ENCODE peak calls at places on chromosomes 1 and 21, in eight cellular contexts. G is aorta; D is cardiac muscle cell; Q is left ventricle myocardium inferior; A is lung; I is H1; W is CD8-positive, alpha-beta memory T cell; F is tibial nerve. Z is an unnamed sample. For H3K4me1, the result is how much of the 10 kb centered on the place peaks cover.

GRCh38 chr1:228941673-228942072 is 206.4 kb downstream of the RHOU start:
- DNase-seq in A (no peak), D (no peak), G (no peak), F (no peak), Q (no peak), W (no peak), I (no peak), Z (no peak)

GRCh38 chr1:101438359-101438758 is 201.5 kb downstream of the S1PR1 start:
- DNase-seq in D (peak), I (no peak), A (no peak), Q (no peak), W (no peak), F (no peak), G (no peak), Z (no peak)

GRCh38 chr1:234550341-234551031 is 59.5 kb downstream of the IRF2BP2 start:
- DNase-seq in W (no peak), I (no peak), D (no peak), A (no peak), G (no peak), F (no peak), Q (no peak), Z (no peak)

GRCh38 chr1:207805841-207806421 is 54.1 kb downstream of the CD46 start:
- DNase-seq in G (peak), A (peak), Q (peak), F (peak), I (no peak), D (no peak), W (no peak), Z (no peak)

GRCh38 chr21:34881894-34882371 is 167.2 kb downstream of the RUNX1 start:
- DNase-seq in D (no peak), G (no peak), Q (no peak), A (no peak), I (no peak), W (no peak), F (no peak), Z (no peak)

GRCh38 chr1:10280442-10281350 is 70.3 kb downstream of the KIF1B start:
- DNase-seq in F (no peak), I (no peak), A (no peak), G (no peak), D (no peak), W (no peak), Q (no peak), Z (no peak)

GRCh38 chr1:84509029-84509428 is 2.6 kb upstream of the GNG5 start:
- DNase-seq in W (no peak), I (no peak), F (no peak), G (no peak), A (no peak), Q (no peak), D (no peak), Z (no peak)

GRCh38 chr1:51976831-51977602 is 13.5 kb downstream of the RAB3B start:
- DNase-seq in A (no peak), F (no peak), G (no peak), D (no peak), W (no peak), I (no peak), Q (no peak), Z (no peak)

GRCh38 chr1:83491930-83492329 is 507.0 kb downstream of the TTLL7 start:
- DNase-seq in D (no peak), Q (no peak), I (no peak), W (no peak), F (no peak), A (no peak), G (no peak), Z (no peak)

GRCh38 chr21:38948981-38949380 is 143.3 kb downstream of the ETS2 start:
- DNase-seq in D (no peak), F (no peak), I (no peak), A (no peak), W (no peak), G (no peak), Q (no peak), Z (no peak)

GRCh38 chr1:64093941-64094340 is 109.5 kb upstream of the UBE2U start:
- DNase-seq in F (no peak), I (no peak), A (no peak), G (no peak), Q (no peak), D (no peak), W (no peak), Z (no peak)

GRCh38 chr1:200233393-200233792 is 176.4 kb downstream of the ZNF281 start:
- DNase-seq in G (no peak), I (no peak), D (no peak), A (no peak), Q (no peak), F (no peak), W (no peak), Z (no peak)

GRCh38 chr1:156471496-156472490 is 28.8 kb downstream of the MEF2D start:
- DNase-seq in G (peak), F (peak), D (no peak), Q (peak), I (no peak), A (peak), W (no peak), Z (peak)

GRCh38 chr1:176174108-176174507 is 33.0 kb downstream of the COP1 start:
- DNase-seq in I (no peak), F (no peak), A (no peak), W (no peak), D (no peak), Q (no peak), G (no peak), Z (no peak)

GRCh38 chr1:30130106-30130505 is 593.3 kb downstream of the MATN1 start:
- DNase-seq in F (no peak), D (no peak), W (no peak), I (no peak), A (no peak), Q (no peak), G (peak), Z (no peak)

GRCh38 chr1:161139765-161140164 is 7.3 kb upstream of the DEDD start:
- DNase-seq in Q (no peak), W (no peak), D (peak), G (no peak), I (no peak), F (peak), A (no peak), Z (no peak)

GRCh38 chr1:2328676-2329455 is 62.5 kb downstream of the MORN1 start:
- DNase-seq in G (no peak), Q (no peak), W (no peak), I (no peak), D (no peak), F (no peak), A (no peak), Z (no peak)

GRCh38 chr1:172180886-172181285 is 239.6 kb upstream of the C1orf105 start:
- DNase-seq in D (no peak), G (peak), W (no peak), A (no peak), F (peak), Q (peak), I (no peak), Z (peak)

GRCh38 chr1:153945131-153945794 is 1.3 kb downstream of the DENND4B start:
- DNase-seq in G (no peak), D (peak), A (peak), F (peak), I (no peak), W (peak), Q (peak), Z (peak)

GRCh38 chr1:43511394-43511793 is 19.3 kb upstream of the PTPRF start:
- DNase-seq in W (no peak), Q (no peak), F (no peak), G (no peak), A (no peak), D (no peak), I (no peak), Z (no peak)

DNA sequence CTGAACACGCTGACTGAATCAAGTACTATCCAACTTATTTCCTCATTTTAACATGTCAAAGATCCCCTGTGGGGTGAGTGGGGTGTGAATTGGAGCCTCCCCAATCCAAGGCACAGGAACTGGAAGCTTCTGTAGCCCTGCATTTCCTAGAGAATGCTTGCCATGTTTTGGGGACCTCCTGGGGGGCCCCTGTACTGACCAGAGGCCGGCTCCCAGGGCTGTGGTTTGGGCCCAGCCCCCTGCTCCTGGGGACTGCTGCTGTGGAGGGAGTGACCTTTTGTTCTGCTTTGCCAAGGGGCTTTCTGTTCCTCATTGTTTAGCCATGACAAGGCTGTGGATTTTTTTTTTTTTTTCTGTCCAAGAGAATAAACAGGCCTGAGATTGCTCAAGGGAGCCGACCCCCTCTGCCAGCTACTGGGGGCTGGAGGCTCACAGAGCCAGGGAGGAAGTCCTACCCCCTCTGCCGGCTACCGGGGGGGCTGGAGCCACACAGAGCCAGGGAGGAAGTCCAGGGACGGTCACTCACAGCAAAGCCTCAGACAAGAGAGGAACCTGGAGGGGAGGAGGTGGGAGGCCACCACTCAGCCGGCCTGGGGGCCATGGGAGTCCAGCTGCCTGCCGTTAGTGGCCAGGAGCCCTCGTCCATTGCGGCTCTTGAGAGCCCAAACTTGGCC is 17.4 kb downstream of the TNFRSF1B start:
- DNase-seq in W (no peak), F (peak), D (peak), Q (peak), I (no peak), A (peak), G (peak), Z (peak)
- H3K4me3 ChIP-seq in W (no peak), F (peak), D (no peak), Q (peak), I (no peak), A (no peak), G (no peak), Z (no peak)

GRCh38 chr1:214471458-214471857 is 79.9 kb downstream of the PTPN14 start:
- DNase-seq in I (no peak), A (no peak), W (no peak), D (no peak), F (no peak), G (no peak), Q (no peak), Z (no peak)
- H3K4me1 ChIP-seq in I (under half), A (under half), W (under half), D (under half), F (under half), G (under half), Q (under half), Z (under half)

GRCh38 chr1:68230901-68231626 is 1.3 kb downstream of the WLS start:
- DNase-seq in W (no peak), G (peak), I (no peak), D (peak), Q (peak), A (peak), F (no peak), Z (peak)

GRCh38 chr1:68229927-68230812 is 2.2 kb downstream of the WLS start:
- DNase-seq in F (no peak), A (no peak), W (no peak), I (no peak), Q (no peak), D (peak), G (no peak), Z (no peak)

GRCh38 chr1:68233202-68233601 is 879 bp upstream of the WLS start:
- DNase-seq in I (no peak), G (no peak), W (no peak), D (no peak), F (no peak), Q (no peak), A (no peak), Z (no peak)

GRCh38 chr1:68232354-68233148 is at the start of gene WLS:
- DNase-seq in W (no peak), I (no peak), A (peak), G (peak), F (peak), Q (peak), D (peak), Z (peak)

GRCh38 chr1:68231627-68232303 is 558 bp downstream of the WLS start:
- DNase-seq in F (peak), I (no peak), Q (peak), G (peak), D (peak), W (no peak), A (peak), Z (peak)
- H3K4me3 ChIP-seq in F (peak), I (peak), Q (peak), G (peak), D (peak), W (no peak), A (peak), Z (peak)

GRCh38 chr1:47919113-47919833 is 77.9 kb downstream of the TRABD2B start:
- DNase-seq in A (no peak), D (no peak), G (no peak), I (no peak), W (no peak), F (no peak), Q (no peak), Z (no peak)
- H3K4me1 ChIP-seq in A (under half), D (under half), G (under half), I (under half), W (under half), F (under half), Q (under half), Z (under half)

GRCh38 chr1:225880210-225880584 is 2.0 kb downstream of the TMEM63A start:
- DNase-seq in D (no peak), F (no peak), G (peak), I (no peak), A (no peak), Q (peak), W (no peak), Z (peak)

GRCh38 chr1:225882008-225882698 is at the start of gene TMEM63A:
- DNase-seq in I (peak), G (peak), F (peak), W (peak), A (peak), D (peak), Q (peak), Z (peak)

GRCh38 chr1:225879521-225880209 is 2.5 kb downstream of the TMEM63A start:
- DNase-seq in G (peak), A (no peak), I (no peak), W (no peak), D (no peak), Q (no peak), F (no peak), Z (peak)

GRCh38 chr1:225881081-225882007 is 836 bp downstream of the TMEM63A start:
- DNase-seq in Q (peak), A (peak), G (peak), D (peak), F (peak), I (no peak), W (peak), Z (peak)

DNA sequence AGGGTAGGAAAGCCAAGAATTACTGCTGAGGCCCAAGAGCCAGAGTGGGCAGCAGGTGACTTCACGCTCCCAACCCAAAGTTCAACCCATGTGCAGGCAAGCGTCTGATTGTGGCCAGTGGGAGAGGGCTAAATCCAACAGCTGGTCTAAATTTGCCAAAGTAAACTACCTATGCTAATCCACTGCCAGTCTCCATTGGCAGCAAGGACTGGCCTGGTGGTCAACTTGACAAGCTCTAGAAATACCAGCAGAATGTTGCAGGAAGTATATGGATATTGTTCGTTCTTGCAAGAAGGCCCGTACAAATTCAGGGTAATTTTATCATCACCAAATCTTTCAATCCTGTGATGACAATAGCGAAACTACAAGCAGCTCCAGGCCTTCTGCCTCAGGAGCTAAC is 1.5 kb downstream of the TMEM63A start:
- DNase-seq in Q (no peak), I (no peak), F (no peak), G (peak), D (no peak), W (no peak), A (no peak), Z (peak)
- H3K4me3 ChIP-seq in Q (peak), I (no peak), F (no peak), G (no peak), D (no peak), W (peak), A (peak), Z (no peak)

DNA sequence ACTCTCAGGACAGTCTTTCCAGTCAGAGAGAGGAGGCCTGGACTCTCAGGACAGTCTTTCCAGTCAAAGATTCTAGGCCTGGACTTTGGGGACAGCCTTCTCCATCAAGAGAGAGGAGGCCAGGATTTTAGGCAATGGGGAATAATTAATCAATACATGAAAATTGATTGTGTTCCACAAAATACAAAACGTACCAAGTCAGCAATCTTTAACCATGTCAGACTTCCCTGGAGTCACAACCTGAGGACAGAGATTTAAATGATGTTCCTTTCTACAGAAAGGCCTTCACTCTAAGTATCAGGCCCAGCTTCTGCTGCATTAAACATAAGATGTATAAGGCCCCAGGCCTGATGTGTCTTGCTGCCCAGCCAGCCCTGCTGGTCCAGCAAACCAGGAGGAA is 27.0 kb upstream of the GPR157 start:
- DNase-seq in G (no peak), A (no peak), D (no peak), W (no peak), I (no peak), Q (no peak), F (no peak), Z (no peak)
- H3K4me1 ChIP-seq in G (under half), A (under half), D (under half), W (under half), I (under half), Q (under half), F (under half), Z (under half)